ENCODE peak calls at places on chromosomes 2 and 18, in four cellular contexts. B is heart left ventricle, C is A549, A is NB4. T is an unnamed sample.

GRCh38 chr2:72138011-72138881 is 9.4 kb downstream of the CYP26B1 start:
- DNase-seq in B (no peak), C (no peak), A (no peak), T (peak)

GRCh38 chr2:206218792-206219509 is 55.5 kb upstream of the ZDBF2 start:
- DNase-seq in B (no peak), C (no peak), A (peak), T (no peak)

GRCh38 chr2:192070099-192070498 is 124.6 kb downstream of the TMEFF2 start:
- DNase-seq in B (no peak), C (no peak), A (no peak), T (no peak)

GRCh38 chr18:48853588-48853987 is 97.2 kb downstream of the SMAD7 start:
- DNase-seq in B (no peak), C (no peak), A (no peak), T (no peak)

GRCh38 chr2:11833601-11834000 is 87.2 kb downstream of the LPIN1 start:
- DNase-seq in B (peak), C (no peak), A (peak), T (no peak)

GRCh38 chr2:184425083-184425482 is 173.2 kb upstream of the ZNF804A start:
- DNase-seq in B (no peak), C (no peak), A (peak), T (no peak)

GRCh38 chr2:55173422-55174020 is 58.6 kb downstream of the CLHC1 start:
- DNase-seq in B (no peak), C (no peak), A (no peak), T (no peak)

GRCh38 chr18:43789234-43790000 is 512.1 kb upstream of the SYT4 start:
- DNase-seq in B (no peak), C (no peak), A (no peak), T (no peak)

GRCh38 chr2:15127876-15128275 is 433.3 kb downstream of the NBAS start:
- DNase-seq in B (no peak), C (no peak), A (no peak), T (no peak)

GRCh38 chr2:60468390-60469085 is 84.9 kb downstream of the BCL11A start:
- DNase-seq in B (no peak), C (no peak), A (peak), T (no peak)

GRCh38 chr18:5103693-5104092 is 93.4 kb downstream of the AKAIN1 start:
- DNase-seq in B (no peak), C (no peak), A (no peak), T (no peak)

GRCh38 chr2:231671617-231672350 is 36.5 kb upstream of the PTMA start:
- DNase-seq in B (no peak), C (no peak), A (no peak), T (no peak)
- H3K4me3 ChIP-seq in B (no peak), C (no peak), A (no peak), T (no peak)

DNA sequence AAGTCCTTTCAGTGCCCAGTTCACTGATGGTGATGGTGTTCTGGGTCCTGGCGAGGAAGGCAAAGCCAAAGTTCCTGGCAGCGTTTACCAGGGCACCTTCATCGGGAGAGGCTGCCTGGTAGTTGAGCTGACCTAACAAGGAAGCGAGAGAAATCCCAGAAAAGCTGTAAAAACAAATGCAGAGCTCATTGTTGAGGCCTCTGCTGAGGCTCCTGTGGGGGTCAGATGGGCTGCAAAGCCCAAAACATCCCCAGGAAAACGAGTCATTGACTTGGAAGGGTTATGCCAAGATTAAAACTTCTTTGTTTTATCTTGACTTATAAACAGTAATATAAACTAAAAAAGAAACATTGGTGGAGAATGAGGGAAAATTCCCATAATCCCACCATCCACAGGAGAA is 53.3 kb upstream of the NARS1 start:
- DNase-seq in B (no peak), C (no peak), A (no peak), T (no peak)
- TF ChIP-seq CTCF in B (no peak), C (no peak), A (no peak), T (no peak)

GRCh38 chr2:10136187-10136934 is 13.8 kb downstream of the RRM2 start:
- DNase-seq in B (no peak), C (no peak), A (peak), T (no peak)
- TF ChIP-seq POLR2A in B (no peak), C (no peak), A (no peak), T (no peak)

DNA sequence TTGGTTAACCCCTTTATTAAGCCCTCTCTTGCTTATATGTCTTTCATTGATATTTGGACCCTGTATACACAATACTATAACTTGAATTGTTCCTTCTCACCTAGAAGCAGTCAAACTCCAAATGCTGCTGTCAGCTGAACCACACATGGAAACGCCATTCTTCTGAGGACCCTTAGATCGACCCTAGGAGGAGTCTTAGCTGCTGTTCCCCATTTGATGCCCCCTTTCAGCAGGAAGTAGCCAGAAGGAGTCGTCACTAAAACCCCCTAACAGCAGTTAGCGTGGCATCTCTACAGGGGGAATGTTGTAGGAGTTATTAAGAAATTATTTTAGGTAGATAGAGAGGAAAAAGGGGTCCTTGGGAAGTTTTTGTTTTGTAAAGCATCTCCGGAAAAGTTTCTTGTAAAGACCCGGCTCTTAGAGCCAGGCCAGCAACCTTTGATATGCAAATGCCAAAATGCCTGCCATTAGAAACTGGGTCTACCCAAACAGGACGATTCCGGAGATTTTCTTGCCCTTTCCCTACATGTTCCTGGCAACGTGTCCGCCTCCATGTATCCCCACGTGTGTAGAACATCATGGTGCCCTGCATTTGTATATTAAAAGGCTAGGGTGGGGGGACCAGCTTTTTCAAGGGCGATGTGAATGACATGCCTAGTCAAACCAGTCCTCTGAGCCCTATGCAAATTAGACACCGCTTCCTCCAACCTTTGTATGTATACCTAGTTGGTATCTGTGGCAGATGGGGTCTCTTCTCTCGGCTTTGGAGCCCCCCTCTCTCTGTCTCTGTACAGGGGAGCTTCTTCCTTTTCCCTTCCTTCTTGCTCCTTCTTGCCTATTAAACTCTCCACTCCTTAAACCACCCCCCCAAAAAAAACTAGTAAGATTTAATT is 638.4 kb upstream of the POU3F3 start:
- DNase-seq in B (no peak), C (no peak), A (no peak), T (no peak)
- H3K4me3 ChIP-seq in B (no peak), C (no peak), A (no peak), T (no peak)

GRCh38 chr2:16508061-16508851 is 157.4 kb downstream of the CYRIA start:
- DNase-seq in B (peak), C (peak), A (peak), T (no peak)
- TF ChIP-seq CTCF in B (peak), C (peak), A (peak), T (peak)